ENCODE peak calls at places on chromosomes 16 and 17, in five cellular contexts. B is GM12864, Y is HEK293T, M is NCI-H1436, A is iPS-NIHi11. N is an unnamed sample.

GRCh38 chr17:83173997-83174858 is 94.8 kb downstream of the METRNL start:
- DNase-seq in B (peak; percentile 16), Y (no peak), M (no peak), A (no peak), N (peak; percentile 37)

GRCh38 chr17:47717261-47717697 is 15.8 kb upstream of the TBX21 start:
- DNase-seq in B (no peak), Y (no peak), M (no peak), A (peak; percentile 46), N (no peak)

GRCh38 chr17:28972437-28972836 is 21.1 kb upstream of the PHF12 start:
- DNase-seq in B (no peak), Y (no peak), M (no peak), A (no peak), N (no peak)

GRCh38 chr17:67602974-67603373 is 114.8 kb upstream of the NOL11 start:
- DNase-seq in B (peak; percentile 43), Y (peak; percentile 54), M (peak; percentile 66), A (peak; percentile 76), N (peak; percentile 61)

GRCh38 chr16:19167710-19168172 is 299 bp upstream of the SYT17 start:
- DNase-seq in B (no peak), Y (peak; percentile 87), M (peak; percentile 78), A (peak; percentile 95), N (peak; percentile 90)

GRCh38 chr17:57677301-57677700 is 67.8 kb downstream of the CCDC182 start:
- DNase-seq in B (no peak), Y (no peak), M (peak; percentile 72), A (no peak), N (no peak)

GRCh38 chr17:75835315-75835987 is 8.8 kb downstream of the UNC13D start:
- DNase-seq in B (no peak), Y (no peak), M (peak; percentile 75), A (peak; percentile 82), N (no peak)

GRCh38 chr17:61393550-61393903 is 6.1 kb upstream of the TBX2 start:
- DNase-seq in B (no peak), Y (no peak), M (no peak), A (peak; percentile 64), N (no peak)

GRCh38 chr17:66540131-66540781 is 237.8 kb downstream of the PRKCA start:
- DNase-seq in B (no peak), Y (no peak), M (no peak), A (peak; percentile 64), N (no peak)

GRCh38 chr17:81380682-81381518 is 14.4 kb upstream of the BAHCC1 start:
- DNase-seq in B (no peak), Y (no peak), M (no peak), A (no peak), N (no peak)

GRCh38 chr17:700504-701094 is 14.0 kb downstream of the VPS53 start:
- DNase-seq in B (no peak), Y (peak; percentile 43), M (no peak), A (peak; percentile 46), N (peak; percentile 73)

GRCh38 chr17:15655162-15655561 is 28.9 kb downstream of the TRIM16 start:
- DNase-seq in B (no peak), Y (no peak), M (no peak), A (no peak), N (no peak)

GRCh38 chr17:50841949-50842354 is 6.6 kb downstream of the WFIKKN2 start:
- DNase-seq in B (no peak), Y (peak; percentile 87), M (peak; percentile 80), A (peak; percentile 87), N (peak; percentile 76)

GRCh38 chr17:51487947-51488346 is 227.6 kb downstream of the UTP18 start:
- DNase-seq in B (no peak), Y (peak; percentile 58), M (no peak), A (peak; percentile 58), N (no peak)

GRCh38 chr16:60558936-60559335 is 1477.3 kb downstream of the CDH8 start:
- DNase-seq in B (no peak), Y (no peak), M (no peak), A (no peak), N (no peak)

GRCh38 chr17:11404431-11404830 is 163.4 kb downstream of the SHISA6 start:
- DNase-seq in B (no peak), Y (no peak), M (no peak), A (no peak), N (no peak)

GRCh38 chr17:64615025-64615677 is 47.0 kb downstream of the SMURF2 start:
- DNase-seq in B (no peak), Y (no peak), M (no peak), A (no peak), N (no peak)

GRCh38 chr16:716250-716607 is 1.3 kb downstream of the METRN start:
- DNase-seq in B (no peak), Y (no peak), M (no peak), A (peak; percentile 52), N (peak; percentile 77)

GRCh38 chr16:10405386-10405939 is 19.6 kb downstream of the ATF7IP2 start:
- DNase-seq in B (no peak), Y (no peak), M (no peak), A (no peak), N (no peak)

GRCh38 chr17:1762906-1763829 is 1.3 kb downstream of the SERPINF1 start:
- DNase-seq in B (no peak), Y (no peak), M (no peak), A (no peak), N (peak; percentile 38)

GRCh38 chr16:3431779-3432219 is 11.5 kb downstream of the ZNF597 start:
- DNase-seq in B (peak; percentile 27), Y (no peak), M (no peak), A (no peak), N (no peak)

GRCh38 chr17:57441270-57441600 is 184.9 kb downstream of the MSI2 start:
- DNase-seq in B (no peak), Y (no peak), M (no peak), A (no peak), N (no peak)

GRCh38 chr17:7041607-7042506 is 2.0 kb downstream of the SLC16A11 start:
- DNase-seq in B (no peak), Y (no peak), M (no peak), A (peak; percentile 47), N (no peak)

GRCh38 chr17:41339571-41340169 is 11.0 kb downstream of the KRT33A start:
- DNase-seq in B (no peak), Y (no peak), M (no peak), A (no peak), N (no peak)

GRCh38 chr17:83203073-83203471 is 123.7 kb downstream of the METRNL start:
- DNase-seq in B (no peak), Y (no peak), M (no peak), A (no peak), N (no peak)

GRCh38 chr16:50610331-50611262 is 62.4 kb downstream of the NKD1 start:
- DNase-seq in B (no peak), Y (no peak), M (no peak), A (peak; percentile 70), N (no peak)

GRCh38 chr16:30183236-30183960 is at the start of gene CORO1A:
- DNase-seq in B (no peak), Y (peak; percentile 89), M (peak; percentile 71), A (peak; percentile 88), N (peak; percentile 85)

GRCh38 chr17:2369551-2370210 is 31.2 kb downstream of the MNT start:
- DNase-seq in B (no peak), Y (peak; percentile 25), M (no peak), A (peak; percentile 80), N (no peak)

GRCh38 chr16:9906218-9906617 is 276.0 kb downstream of the GRIN2A start:
- DNase-seq in B (no peak), Y (no peak), M (no peak), A (no peak), N (no peak)

GRCh38 chr17:59846391-59847165 is 46.2 kb downstream of the TUBD1 start:
- DNase-seq in B (peak; percentile 77), Y (no peak), M (peak; percentile 40), A (no peak), N (peak; percentile 99)

GRCh38 chr16:3157229-3158013 is 22.6 kb downstream of the ZNF213 start:
- DNase-seq in B (no peak), Y (peak; percentile 53), M (peak; percentile 67), A (no peak), N (peak; percentile 98)